ENCODE peak calls at places on chromosomes 13 and 19, in eight cellular contexts. One of them, this sample, is unnamed.
A peak's percentile ranks its signal among the peaks of the same experiment; 100 is the strongest.

GRCh38 chr19:16535381-16535780 is 6.9 kb downstream of the CHERP start:
- DNase-seq in LNCaP clone FGC: no peak
- DNase-seq in H9: no peak
- DNase-seq in A549: no peak
- DNase-seq in PC-3: no peak
- DNase-seq in omental fat pad: no peak
- DNase-seq in kidney glomerular epithelial cell: no peak
- DNase-seq in stimulated activated CD8-positive, alpha-beta memory T cell treated with anti-CD3 and anti-CD28 coated beads, Interleukin-12 subunit alpha, Interleukin-12 subunit beta, amount 100 ng/mL, for 1 hour: no peak
- DNase-seq in this sample: no peak

GRCh38 chr19:2051771-2052704 is 994 bp upstream of the MKNK2 start:
- DNase-seq in LNCaP clone FGC: no peak
- DNase-seq in H9: peak; percentile 30
- DNase-seq in A549: no peak
- DNase-seq in PC-3: no peak
- DNase-seq in omental fat pad: no peak
- DNase-seq in kidney glomerular epithelial cell: no peak
- DNase-seq in stimulated activated CD8-positive, alpha-beta memory T cell treated with anti-CD3 and anti-CD28 coated beads, Interleukin-12 subunit alpha, Interleukin-12 subunit beta, amount 100 ng/mL, for 1 hour: no peak
- DNase-seq in this sample: peak; percentile 43

GRCh38 chr19:46404039-46404883 is 9.1 kb downstream of the CCDC8 start:
- DNase-seq in LNCaP clone FGC: no peak
- DNase-seq in H9: peak; percentile 83
- DNase-seq in A549: peak; percentile 93
- DNase-seq in PC-3: peak; percentile 37
- DNase-seq in omental fat pad: no peak
- DNase-seq in kidney glomerular epithelial cell: no peak
- DNase-seq in stimulated activated CD8-positive, alpha-beta memory T cell treated with anti-CD3 and anti-CD28 coated beads, Interleukin-12 subunit alpha, Interleukin-12 subunit beta, amount 100 ng/mL, for 1 hour: no peak
- DNase-seq in this sample: no peak

GRCh38 chr19:4596033-4596904 is 36.8 kb upstream of the SEMA6B start:
- DNase-seq in LNCaP clone FGC: no peak
- DNase-seq in H9: peak; percentile 77
- DNase-seq in A549: no peak
- DNase-seq in PC-3: no peak
- DNase-seq in omental fat pad: no peak
- DNase-seq in kidney glomerular epithelial cell: no peak
- DNase-seq in stimulated activated CD8-positive, alpha-beta memory T cell treated with anti-CD3 and anti-CD28 coated beads, Interleukin-12 subunit alpha, Interleukin-12 subunit beta, amount 100 ng/mL, for 1 hour: no peak
- DNase-seq in this sample: no peak

GRCh38 chr13:101522607-101523006 is 70.1 kb downstream of the ITGBL1 start:
- DNase-seq in LNCaP clone FGC: no peak
- DNase-seq in H9: no peak
- DNase-seq in A549: no peak
- DNase-seq in PC-3: no peak
- DNase-seq in omental fat pad: no peak
- DNase-seq in kidney glomerular epithelial cell: no peak
- DNase-seq in stimulated activated CD8-positive, alpha-beta memory T cell treated with anti-CD3 and anti-CD28 coated beads, Interleukin-12 subunit alpha, Interleukin-12 subunit beta, amount 100 ng/mL, for 1 hour: no peak
- DNase-seq in this sample: no peak

GRCh38 chr13:32495429-32495828 is 43.2 kb downstream of the N4BP2L2 start:
- DNase-seq in LNCaP clone FGC: no peak
- DNase-seq in H9: no peak
- DNase-seq in A549: no peak
- DNase-seq in PC-3: no peak
- DNase-seq in omental fat pad: no peak
- DNase-seq in kidney glomerular epithelial cell: no peak
- DNase-seq in stimulated activated CD8-positive, alpha-beta memory T cell treated with anti-CD3 and anti-CD28 coated beads, Interleukin-12 subunit alpha, Interleukin-12 subunit beta, amount 100 ng/mL, for 1 hour: no peak
- DNase-seq in this sample: no peak

GRCh38 chr19:58479303-58479702 is 3.2 kb downstream of the ZNF446 start:
- DNase-seq in LNCaP clone FGC: no peak
- DNase-seq in H9: peak; percentile 22
- DNase-seq in A549: no peak
- DNase-seq in PC-3: no peak
- DNase-seq in omental fat pad: no peak
- DNase-seq in kidney glomerular epithelial cell: no peak
- DNase-seq in stimulated activated CD8-positive, alpha-beta memory T cell treated with anti-CD3 and anti-CD28 coated beads, Interleukin-12 subunit alpha, Interleukin-12 subunit beta, amount 100 ng/mL, for 1 hour: no peak
- DNase-seq in this sample: no peak

GRCh38 chr19:15466851-15467733 is 2.7 kb upstream of the RASAL3 start:
- DNase-seq in LNCaP clone FGC: peak; percentile 94
- DNase-seq in H9: no peak
- DNase-seq in A549: no peak
- DNase-seq in PC-3: peak; percentile 89
- DNase-seq in omental fat pad: no peak
- DNase-seq in kidney glomerular epithelial cell: no peak
- DNase-seq in stimulated activated CD8-positive, alpha-beta memory T cell treated with anti-CD3 and anti-CD28 coated beads, Interleukin-12 subunit alpha, Interleukin-12 subunit beta, amount 100 ng/mL, for 1 hour: peak; percentile 50
- DNase-seq in this sample: no peak

GRCh38 chr13:74465279-74465678 is 331.1 kb upstream of the KLF12 start:
- DNase-seq in LNCaP clone FGC: no peak
- DNase-seq in H9: peak; percentile 34
- DNase-seq in A549: no peak
- DNase-seq in PC-3: no peak
- DNase-seq in omental fat pad: no peak
- DNase-seq in kidney glomerular epithelial cell: no peak
- DNase-seq in stimulated activated CD8-positive, alpha-beta memory T cell treated with anti-CD3 and anti-CD28 coated beads, Interleukin-12 subunit alpha, Interleukin-12 subunit beta, amount 100 ng/mL, for 1 hour: no peak
- DNase-seq in this sample: no peak